ENCODE peak calls at places on chromosomes 16 and 17, in seven cellular contexts. M, P, Y, N, I, G and X are unnamed samples.

GRCh38 chr16:2533912-2534311 is 2.7 kb upstream of the CEMP1 start:
- DNase-seq in M (no peak), P (no peak), Y (no peak), N (no peak), I (no peak), G (no peak), X (no peak)

GRCh38 chr16:58938856-58939255 is 204.7 kb upstream of the GOT2 start:
- DNase-seq in M (no peak), P (peak), Y (no peak), N (no peak), I (no peak), G (no peak), X (no peak)

GRCh38 chr16:71344315-71344905 is 14.1 kb upstream of the CALB2 start:
- DNase-seq in M (no peak), P (no peak), Y (no peak), N (no peak), I (no peak), G (no peak), X (no peak)

GRCh38 chr17:21125862-21126261 is 902 bp upstream of the DHRS7B start:
- DNase-seq in M (no peak), P (no peak), Y (peak), N (no peak), I (no peak), G (no peak), X (no peak)

GRCh38 chr17:62597920-62598319 is 29.6 kb upstream of the MRC2 start:
- DNase-seq in M (no peak), P (no peak), Y (peak), N (no peak), I (no peak), G (no peak), X (no peak)

GRCh38 chr16:88800277-88800592 is 3.4 kb upstream of the CDT1 start:
- DNase-seq in M (no peak), P (no peak), Y (no peak), N (no peak), I (no peak), G (no peak), X (no peak)

GRCh38 chr17:17712268-17712924 is 31.1 kb downstream of the RAI1 start:
- DNase-seq in M (no peak), P (no peak), Y (no peak), N (no peak), I (no peak), G (no peak), X (no peak)

GRCh38 chr16:69193860-69194259 is 6.9 kb downstream of the SNTB2 start:
- DNase-seq in M (no peak), P (no peak), Y (no peak), N (no peak), I (peak), G (no peak), X (no peak)

GRCh38 chr16:85557976-85558589 is 55.0 kb upstream of the GSE1 start:
- DNase-seq in M (no peak), P (no peak), Y (no peak), N (peak), I (peak), G (no peak), X (no peak)

GRCh38 chr17:72244942-72245341 is 124.1 kb downstream of the SOX9 start:
- DNase-seq in M (no peak), P (no peak), Y (no peak), N (no peak), I (no peak), G (no peak), X (no peak)

GRCh38 chr16:64900029-64900428 is 221.8 kb downstream of the CDH11 start:
- DNase-seq in M (no peak), P (no peak), Y (no peak), N (no peak), I (no peak), G (no peak), X (no peak)

GRCh38 chr16:60945225-60945624 is 1091.0 kb downstream of the CDH8 start:
- DNase-seq in M (peak), P (peak), Y (no peak), N (no peak), I (no peak), G (peak), X (no peak)

GRCh38 chr16:70738083-70738977 is 52.5 kb upstream of the MTSS2 start:
- DNase-seq in M (peak), P (peak), Y (peak), N (no peak), I (peak), G (peak), X (peak)

GRCh38 chr17:35242158-35242804 is 591 bp upstream of the SLFN5 start:
- DNase-seq in M (peak), P (peak), Y (peak), N (peak), I (peak), G (peak), X (no peak)

GRCh38 chr16:86224126-86224525 is 286.2 kb upstream of the FOXF1 start:
- DNase-seq in M (no peak), P (no peak), Y (no peak), N (no peak), I (no peak), G (no peak), X (no peak)

GRCh38 chr17:43874293-43874692 is 27.3 kb downstream of the CD300LG start:
- DNase-seq in M (peak), P (no peak), Y (no peak), N (peak), I (no peak), G (peak), X (no peak)

GRCh38 chr17:34763727-34764665 is 184.6 kb downstream of the TMEM132E start:
- DNase-seq in M (no peak), P (no peak), Y (no peak), N (no peak), I (peak), G (no peak), X (no peak)

GRCh38 chr17:6323626-6324356 is 111.1 kb downstream of the AIPL1 start:
- DNase-seq in M (peak), P (no peak), Y (no peak), N (no peak), I (no peak), G (peak), X (no peak)

GRCh38 chr16:69860233-69861231 is 90.6 kb upstream of the CLEC18A start:
- DNase-seq in M (no peak), P (no peak), Y (no peak), N (no peak), I (no peak), G (no peak), X (no peak)

GRCh38 chr17:47239663-47240374 is 13.8 kb upstream of the ITGB3 start:
- DNase-seq in M (peak), P (no peak), Y (peak), N (peak), I (no peak), G (peak), X (peak)

GRCh38 chr16:67653131-67654068 is 6.7 kb downstream of the ACD start:
- DNase-seq in M (no peak), P (peak), Y (no peak), N (peak), I (peak), G (no peak), X (no peak)

GRCh38 chr17:9839433-9839832 is 13.7 kb downstream of the GLP2R start:
- DNase-seq in M (no peak), P (no peak), Y (no peak), N (no peak), I (peak), G (no peak), X (no peak)

GRCh38 chr16:30764086-30764485 is 2.0 kb downstream of the RNF40 start:
- DNase-seq in M (no peak), P (no peak), Y (no peak), N (no peak), I (no peak), G (no peak), X (no peak)

GRCh38 chr17:6695051-6695450 is 18.1 kb downstream of the SLC13A5 start:
- DNase-seq in M (no peak), P (no peak), Y (no peak), N (no peak), I (no peak), G (no peak), X (no peak)

GRCh38 chr17:65553646-65554567 is 7.5 kb downstream of the AXIN2 start:
- DNase-seq in M (no peak), P (peak), Y (no peak), N (no peak), I (no peak), G (no peak), X (no peak)
- H3K4me3 ChIP-seq in M (no peak), P (no peak), Y (no peak), N (no peak), I (no peak), G (no peak), X (peak)

DNA sequence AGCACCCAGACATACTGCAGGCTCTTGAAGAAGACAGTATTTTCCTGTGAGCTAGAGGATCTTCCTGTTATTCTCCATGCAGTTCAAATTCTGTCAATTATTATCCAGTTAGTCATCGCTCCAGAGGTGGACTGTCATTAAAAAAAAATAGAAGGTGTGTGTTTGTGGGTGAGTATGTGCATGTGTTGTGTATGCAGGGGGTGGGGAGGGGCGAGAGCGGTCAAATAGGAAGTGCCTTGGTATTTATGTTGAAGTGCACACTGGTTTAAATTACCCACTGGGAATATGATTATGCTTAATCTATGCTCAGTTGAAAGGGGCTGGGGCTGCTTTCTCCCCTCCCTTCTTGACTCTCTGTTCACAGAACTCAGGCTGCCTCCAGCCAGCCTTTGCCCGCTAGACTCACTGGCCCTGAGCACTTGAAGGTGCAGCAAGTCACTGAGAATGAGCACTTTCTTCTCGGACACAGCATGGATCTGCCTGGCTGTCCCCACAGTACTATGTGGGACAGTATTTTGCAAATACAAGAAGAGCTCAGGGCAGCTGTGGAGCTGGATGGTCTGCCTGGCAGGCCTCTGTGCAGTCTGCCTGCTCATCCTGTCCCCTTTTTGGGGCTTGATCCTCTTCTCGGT is at the start of gene HSD17B2:
- DNase-seq in M (no peak), P (no peak), Y (no peak), N (no peak), I (no peak), G (no peak), X (no peak)
- H3K27ac ChIP-seq in M (no peak), P (no peak), Y (no peak), N (peak), I (no peak), G (no peak), X (no peak)

GRCh38 chr16:75130150-75130771 is 13.7 kb upstream of the LDHD start:
- DNase-seq in M (no peak), P (no peak), Y (no peak), N (no peak), I (peak), G (no peak), X (no peak)
- TF ChIP-seq CTCF in M (no peak), P (peak), Y (no peak), N (no peak), I (peak), G (peak), X (no peak)

GRCh38 chr17:79809530-79810137 is 12.8 kb upstream of the CBX8 start:
- DNase-seq in M (no peak), P (peak), Y (no peak), N (peak), I (no peak), G (no peak), X (no peak)
- H3K4me3 ChIP-seq in M (peak), P (peak), Y (no peak), N (no peak), I (peak), G (peak), X (no peak)

GRCh38 chr17:76527430-76528111 is 9.9 kb downstream of the CYGB start:
- DNase-seq in M (peak), P (peak), Y (peak), N (no peak), I (no peak), G (peak), X (no peak)

GRCh38 chr17:76529643-76530488 is 7.6 kb downstream of the CYGB start:
- DNase-seq in M (peak), P (peak), Y (peak), N (peak), I (peak), G (peak), X (no peak)

GRCh38 chr17:76528528-76529223 is 8.8 kb downstream of the CYGB start:
- DNase-seq in M (peak), P (no peak), Y (no peak), N (no peak), I (no peak), G (no peak), X (no peak)

GRCh38 chr17:76529224-76529642 is 8.3 kb downstream of the CYGB start:
- DNase-seq in M (peak), P (no peak), Y (peak), N (no peak), I (no peak), G (peak), X (no peak)

DNA sequence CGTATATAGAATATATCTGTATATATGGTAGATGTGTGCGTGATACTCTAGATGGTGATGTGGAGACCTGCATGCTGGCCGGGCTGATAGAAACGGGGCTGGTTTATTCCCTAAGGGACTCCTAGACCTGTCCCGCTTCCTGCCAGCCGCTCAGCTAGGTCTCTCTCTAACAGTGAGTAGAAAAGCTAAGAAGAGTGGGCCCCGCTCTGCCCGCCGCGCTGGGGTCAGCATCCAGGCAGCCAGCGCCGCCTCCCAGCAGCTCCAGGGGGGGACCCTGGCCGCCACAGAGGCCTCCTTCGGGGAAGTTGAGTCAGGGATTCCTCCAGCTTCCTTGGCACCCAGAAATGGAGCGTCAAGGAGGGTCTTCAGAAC is 9.4 kb downstream of the CYGB start:
- DNase-seq in M (no peak), P (no peak), Y (no peak), N (no peak), I (no peak), G (no peak), X (no peak)
- H3K27ac ChIP-seq in M (peak), P (no peak), Y (peak), N (no peak), I (no peak), G (peak), X (no peak)

DNA sequence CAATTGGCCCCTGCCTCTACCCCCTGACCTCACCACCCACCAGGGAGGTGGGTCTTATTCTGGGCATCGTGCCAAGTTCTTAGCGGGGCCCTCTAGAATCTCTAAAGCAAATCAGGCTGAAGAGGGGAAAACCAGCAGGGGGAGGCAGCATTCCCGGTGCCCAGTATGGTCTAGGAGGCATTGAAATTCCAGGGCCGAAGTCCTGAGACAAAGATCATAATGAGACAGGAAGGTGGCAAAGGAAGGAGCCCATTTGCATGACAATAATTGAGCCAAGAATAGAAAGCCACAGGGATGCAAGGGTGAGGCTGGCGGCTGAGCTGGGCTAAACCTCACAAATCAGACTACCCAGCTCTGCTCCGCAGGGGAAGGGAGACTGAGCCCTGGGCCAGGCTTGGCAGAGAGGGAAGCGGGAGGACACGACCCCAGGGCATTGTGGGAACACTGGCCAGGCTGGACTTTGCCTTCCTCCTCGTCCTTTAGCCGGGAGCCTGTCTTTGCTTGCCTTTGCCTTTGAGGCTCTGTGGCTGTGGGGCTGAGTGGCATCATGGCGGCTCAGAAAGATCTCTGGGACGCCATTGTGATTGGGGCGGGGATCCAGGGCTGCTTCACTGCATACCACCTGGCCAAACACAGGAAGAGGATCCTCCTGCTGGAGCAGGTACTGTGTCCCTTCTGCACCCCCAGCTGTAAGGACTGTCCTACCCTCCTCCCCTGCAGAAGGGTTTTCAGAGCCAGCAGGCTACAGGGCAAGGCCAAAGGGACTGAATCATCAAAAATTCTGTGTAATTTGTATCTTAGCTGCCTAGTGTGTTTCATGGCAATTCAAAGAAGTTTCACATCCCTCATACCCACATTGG is at the start of gene PIPOX:
- DNase-seq in M (peak), P (peak), Y (no peak), N (no peak), I (peak), G (no peak), X (peak)
- TF ChIP-seq CTCF in M (no peak), P (peak), Y (no peak), N (no peak), I (peak), G (no peak), X (no peak)

GRCh38 chr16:27427538-27427937 is 25.6 kb downstream of the IL21R start:
- DNase-seq in M (no peak), P (no peak), Y (no peak), N (no peak), I (no peak), G (no peak), X (no peak)
- H3K4me3 ChIP-seq in M (no peak), P (no peak), Y (no peak), N (no peak), I (no peak), G (no peak), X (no peak)

GRCh38 chr17:50209472-50210248 is 8.2 kb upstream of the COL1A1 start:
- DNase-seq in M (peak), P (peak), Y (peak), N (peak), I (peak), G (peak), X (no peak)
- H3K27ac ChIP-seq in M (peak), P (no peak), Y (peak), N (no peak), I (peak), G (peak), X (no peak)

DNA sequence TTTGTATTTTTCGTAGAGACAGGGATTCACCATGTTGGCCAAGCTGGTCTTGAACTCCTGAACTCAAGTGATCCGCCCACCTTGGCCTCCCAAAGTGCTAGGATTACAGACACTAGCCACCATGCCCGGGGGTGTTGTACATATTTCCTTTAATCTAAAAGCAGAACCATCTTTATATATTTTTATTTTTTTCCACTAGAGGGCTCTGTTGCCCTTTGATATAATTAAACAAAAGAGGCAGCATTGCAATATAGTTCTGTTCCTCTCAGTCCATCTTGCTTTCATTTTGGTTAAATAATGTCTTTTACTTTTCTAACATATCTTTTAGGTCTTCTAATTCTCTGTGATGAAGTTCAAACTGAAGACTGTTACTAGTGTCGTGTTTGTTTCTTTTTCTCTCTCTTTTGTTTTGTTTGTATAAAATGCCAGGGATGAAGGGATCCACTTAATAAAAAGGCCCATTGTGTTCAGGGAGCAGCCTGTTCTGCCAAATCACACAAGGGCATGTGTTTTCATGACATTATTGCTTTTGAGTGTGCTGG is 23.4 kb downstream of the WWOX start:
- DNase-seq in M (no peak), P (peak), Y (no peak), N (peak), I (peak), G (no peak), X (no peak)
- TF ChIP-seq CTCF in M (peak), P (peak), Y (peak), N (peak), I (no peak), G (peak), X (peak)

GRCh38 chr17:8649157-8650118 is 18.9 kb upstream of the MYH10 start:
- DNase-seq in M (peak), P (no peak), Y (no peak), N (no peak), I (no peak), G (peak), X (no peak)
- H3K4me3 ChIP-seq in M (no peak), P (no peak), Y (no peak), N (no peak), I (no peak), G (no peak), X (no peak)